ENCODE peak calls at places on chromosomes 3 and 15, in nine cellular contexts. One of them, this sample, is unnamed.

GRCh38 chr3:60013241-60013640 is 963.4 kb upstream of the CFAP20DC start:
- DNase-seq in GM03348: peak; percentile 13
- DNase-seq in stimulated activated CD4-positive, alpha-beta T cell treated with anti-CD3 and anti-CD28 coated beads, Interleukin-2, amount 100 ng/mL, for 48 hours: no peak
- DNase-seq in hypothalamus: no peak
- DNase-seq in Right ventricle myocardium inferior: no peak
- DNase-seq in LoVo: no peak
- DNase-seq in stimulated activated naive CD8-positive, alpha-beta T cell treated with anti-CD3 and anti-CD28 coated beads, Interleukin-15, Interleukin-2, amounts not matched to agents 100 U/mL and 50 U/mL, for 24 hours: no peak
- DNase-seq in fibroblast of the aortic adventitia: no peak
- DNase-seq in Right ventricle myocardium superior: no peak
- DNase-seq in this sample: no peak

GRCh38 chr3:140117111-140117526 is 182.1 kb downstream of the CLSTN2 start:
- DNase-seq in stimulated activated CD4-positive, alpha-beta T cell treated with anti-CD3 and anti-CD28 coated beads, Interleukin-2, amount 100 ng/mL, for 48 hours: no peak
- DNase-seq in hypothalamus: no peak
- DNase-seq in Right ventricle myocardium inferior: no peak
- DNase-seq in LoVo: peak; percentile 28
- DNase-seq in GM03348: no peak
- DNase-seq in fibroblast of the aortic adventitia: no peak
- DNase-seq in stimulated activated naive CD8-positive, alpha-beta T cell treated with anti-CD3 and anti-CD28 coated beads, Interleukin-15, Interleukin-2, amounts not matched to agents 100 U/mL and 50 U/mL, for 24 hours: no peak
- DNase-seq in Right ventricle myocardium superior: no peak
- DNase-seq in this sample: no peak

GRCh38 chr3:107753494-107753893 is 230.7 kb downstream of the BBX start:
- DNase-seq in stimulated activated naive CD8-positive, alpha-beta T cell treated with anti-CD3 and anti-CD28 coated beads, Interleukin-15, Interleukin-2, amounts not matched to agents 100 U/mL and 50 U/mL, for 24 hours: peak; percentile 8
- DNase-seq in stimulated activated CD4-positive, alpha-beta T cell treated with anti-CD3 and anti-CD28 coated beads, Interleukin-2, amount 100 ng/mL, for 48 hours: no peak
- DNase-seq in fibroblast of the aortic adventitia: peak; percentile 45
- DNase-seq in hypothalamus: peak; percentile 59
- DNase-seq in GM03348: peak; percentile 27
- DNase-seq in Right ventricle myocardium superior: no peak
- DNase-seq in Right ventricle myocardium inferior: no peak
- DNase-seq in LoVo: peak; percentile 27
- DNase-seq in this sample: no peak

GRCh38 chr3:31009881-31010280 is 115.4 kb upstream of the GADL1 start:
- DNase-seq in stimulated activated CD4-positive, alpha-beta T cell treated with anti-CD3 and anti-CD28 coated beads, Interleukin-2, amount 100 ng/mL, for 48 hours: no peak
- DNase-seq in Right ventricle myocardium inferior: no peak
- DNase-seq in Right ventricle myocardium superior: no peak
- DNase-seq in LoVo: no peak
- DNase-seq in hypothalamus: no peak
- DNase-seq in stimulated activated naive CD8-positive, alpha-beta T cell treated with anti-CD3 and anti-CD28 coated beads, Interleukin-15, Interleukin-2, amounts not matched to agents 100 U/mL and 50 U/mL, for 24 hours: no peak
- DNase-seq in fibroblast of the aortic adventitia: peak; percentile 48
- DNase-seq in GM03348: no peak
- DNase-seq in this sample: no peak

GRCh38 chr3:155712008-155712407 is 32.9 kb downstream of the PLCH1 start:
- DNase-seq in fibroblast of the aortic adventitia: peak; percentile 26
- DNase-seq in GM03348: peak; percentile 26
- DNase-seq in stimulated activated naive CD8-positive, alpha-beta T cell treated with anti-CD3 and anti-CD28 coated beads, Interleukin-15, Interleukin-2, amounts not matched to agents 100 U/mL and 50 U/mL, for 24 hours: no peak
- DNase-seq in hypothalamus: no peak
- DNase-seq in Right ventricle myocardium inferior: no peak
- DNase-seq in LoVo: no peak
- DNase-seq in Right ventricle myocardium superior: no peak
- DNase-seq in stimulated activated CD4-positive, alpha-beta T cell treated with anti-CD3 and anti-CD28 coated beads, Interleukin-2, amount 100 ng/mL, for 48 hours: no peak
- DNase-seq in this sample: no peak

GRCh38 chr15:77821959-77822256 is 189.2 kb upstream of the LINGO1 start:
- DNase-seq in Right ventricle myocardium inferior: peak; percentile 31
- DNase-seq in GM03348: no peak
- DNase-seq in hypothalamus: no peak
- DNase-seq in stimulated activated CD4-positive, alpha-beta T cell treated with anti-CD3 and anti-CD28 coated beads, Interleukin-2, amount 100 ng/mL, for 48 hours: no peak
- DNase-seq in fibroblast of the aortic adventitia: no peak
- DNase-seq in LoVo: no peak
- DNase-seq in stimulated activated naive CD8-positive, alpha-beta T cell treated with anti-CD3 and anti-CD28 coated beads, Interleukin-15, Interleukin-2, amounts not matched to agents 100 U/mL and 50 U/mL, for 24 hours: no peak
- DNase-seq in Right ventricle myocardium superior: no peak
- DNase-seq in this sample: no peak

GRCh38 chr3:144462337-144462736 is 490.7 kb downstream of the DIPK2A start:
- DNase-seq in LoVo: no peak
- DNase-seq in hypothalamus: no peak
- DNase-seq in fibroblast of the aortic adventitia: no peak
- DNase-seq in stimulated activated naive CD8-positive, alpha-beta T cell treated with anti-CD3 and anti-CD28 coated beads, Interleukin-15, Interleukin-2, amounts not matched to agents 100 U/mL and 50 U/mL, for 24 hours: no peak
- DNase-seq in GM03348: no peak
- DNase-seq in stimulated activated CD4-positive, alpha-beta T cell treated with anti-CD3 and anti-CD28 coated beads, Interleukin-2, amount 100 ng/mL, for 48 hours: no peak
- DNase-seq in Right ventricle myocardium superior: no peak
- DNase-seq in Right ventricle myocardium inferior: no peak
- DNase-seq in this sample: no peak

GRCh38 chr3:41682996-41683395 is 278.9 kb downstream of the ULK4 start:
- DNase-seq in fibroblast of the aortic adventitia: peak; percentile 51
- DNase-seq in stimulated activated naive CD8-positive, alpha-beta T cell treated with anti-CD3 and anti-CD28 coated beads, Interleukin-15, Interleukin-2, amounts not matched to agents 100 U/mL and 50 U/mL, for 24 hours: no peak
- DNase-seq in Right ventricle myocardium superior: no peak
- DNase-seq in Right ventricle myocardium inferior: no peak
- DNase-seq in stimulated activated CD4-positive, alpha-beta T cell treated with anti-CD3 and anti-CD28 coated beads, Interleukin-2, amount 100 ng/mL, for 48 hours: no peak
- DNase-seq in LoVo: no peak
- DNase-seq in hypothalamus: no peak
- DNase-seq in GM03348: peak; percentile 61
- DNase-seq in this sample: no peak

GRCh38 chr3:32885283-32885935 is 66.0 kb upstream of the CCR4 start:
- DNase-seq in Right ventricle myocardium inferior: no peak
- DNase-seq in GM03348: no peak
- DNase-seq in Right ventricle myocardium superior: no peak
- DNase-seq in fibroblast of the aortic adventitia: no peak
- DNase-seq in stimulated activated naive CD8-positive, alpha-beta T cell treated with anti-CD3 and anti-CD28 coated beads, Interleukin-15, Interleukin-2, amounts not matched to agents 100 U/mL and 50 U/mL, for 24 hours: no peak
- DNase-seq in hypothalamus: no peak
- DNase-seq in stimulated activated CD4-positive, alpha-beta T cell treated with anti-CD3 and anti-CD28 coated beads, Interleukin-2, amount 100 ng/mL, for 48 hours: no peak
- DNase-seq in LoVo: no peak
- DNase-seq in this sample: no peak

GRCh38 chr3:1195922-1196321 is 103.1 kb downstream of the CNTN6 start:
- DNase-seq in stimulated activated CD4-positive, alpha-beta T cell treated with anti-CD3 and anti-CD28 coated beads, Interleukin-2, amount 100 ng/mL, for 48 hours: no peak
- DNase-seq in Right ventricle myocardium superior: no peak
- DNase-seq in LoVo: no peak
- DNase-seq in GM03348: no peak
- DNase-seq in hypothalamus: no peak
- DNase-seq in Right ventricle myocardium inferior: no peak
- DNase-seq in fibroblast of the aortic adventitia: peak; percentile 91
- DNase-seq in stimulated activated naive CD8-positive, alpha-beta T cell treated with anti-CD3 and anti-CD28 coated beads, Interleukin-15, Interleukin-2, amounts not matched to agents 100 U/mL and 50 U/mL, for 24 hours: no peak
- DNase-seq in this sample: no peak

GRCh38 chr15:92011611-92012367 is 158.3 kb downstream of the SLCO3A1 start:
- DNase-seq in GM03348: no peak
- DNase-seq in LoVo: no peak
- DNase-seq in Right ventricle myocardium inferior: no peak
- DNase-seq in Right ventricle myocardium superior: peak; percentile 56
- DNase-seq in fibroblast of the aortic adventitia: peak; percentile 35
- DNase-seq in hypothalamus: no peak
- DNase-seq in stimulated activated CD4-positive, alpha-beta T cell treated with anti-CD3 and anti-CD28 coated beads, Interleukin-2, amount 100 ng/mL, for 48 hours: peak; percentile 11
- DNase-seq in stimulated activated naive CD8-positive, alpha-beta T cell treated with anti-CD3 and anti-CD28 coated beads, Interleukin-15, Interleukin-2, amounts not matched to agents 100 U/mL and 50 U/mL, for 24 hours: peak; percentile 32
- DNase-seq in this sample: no peak

GRCh38 chr15:40465939-40466338 is 4.8 kb upstream of the CHST14 start:
- DNase-seq in stimulated activated naive CD8-positive, alpha-beta T cell treated with anti-CD3 and anti-CD28 coated beads, Interleukin-15, Interleukin-2, amounts not matched to agents 100 U/mL and 50 U/mL, for 24 hours: no peak
- DNase-seq in Right ventricle myocardium inferior: no peak
- DNase-seq in stimulated activated CD4-positive, alpha-beta T cell treated with anti-CD3 and anti-CD28 coated beads, Interleukin-2, amount 100 ng/mL, for 48 hours: no peak
- DNase-seq in fibroblast of the aortic adventitia: no peak
- DNase-seq in hypothalamus: no peak
- DNase-seq in LoVo: no peak
- DNase-seq in GM03348: no peak
- DNase-seq in Right ventricle myocardium superior: no peak
- DNase-seq in this sample: no peak

GRCh38 chr3:132002039-132002438 is 32.8 kb downstream of the CPNE4 start:
- DNase-seq in Right ventricle myocardium inferior: no peak
- DNase-seq in stimulated activated CD4-positive, alpha-beta T cell treated with anti-CD3 and anti-CD28 coated beads, Interleukin-2, amount 100 ng/mL, for 48 hours: no peak
- DNase-seq in fibroblast of the aortic adventitia: no peak
- DNase-seq in Right ventricle myocardium superior: no peak
- DNase-seq in hypothalamus: no peak
- DNase-seq in GM03348: no peak
- DNase-seq in LoVo: no peak
- DNase-seq in stimulated activated naive CD8-positive, alpha-beta T cell treated with anti-CD3 and anti-CD28 coated beads, Interleukin-15, Interleukin-2, amounts not matched to agents 100 U/mL and 50 U/mL, for 24 hours: no peak
- DNase-seq in this sample: no peak

GRCh38 chr15:43187544-43188155 is 2.4 kb downstream of the CCNDBP1 start:
- DNase-seq in Right ventricle myocardium inferior: no peak
- DNase-seq in stimulated activated naive CD8-positive, alpha-beta T cell treated with anti-CD3 and anti-CD28 coated beads, Interleukin-15, Interleukin-2, amounts not matched to agents 100 U/mL and 50 U/mL, for 24 hours: no peak
- DNase-seq in Right ventricle myocardium superior: no peak
- DNase-seq in stimulated activated CD4-positive, alpha-beta T cell treated with anti-CD3 and anti-CD28 coated beads, Interleukin-2, amount 100 ng/mL, for 48 hours: no peak
- DNase-seq in hypothalamus: no peak
- DNase-seq in LoVo: peak; percentile 63
- DNase-seq in fibroblast of the aortic adventitia: peak; percentile 77
- DNase-seq in GM03348: peak; percentile 66
- DNase-seq in this sample: no peak

GRCh38 chr3:78889345-78889744 is 878.5 kb downstream of the ROBO1 start:
- DNase-seq in fibroblast of the aortic adventitia: no peak
- DNase-seq in GM03348: no peak
- DNase-seq in stimulated activated naive CD8-positive, alpha-beta T cell treated with anti-CD3 and anti-CD28 coated beads, Interleukin-15, Interleukin-2, amounts not matched to agents 100 U/mL and 50 U/mL, for 24 hours: no peak
- DNase-seq in Right ventricle myocardium inferior: no peak
- DNase-seq in Right ventricle myocardium superior: no peak
- DNase-seq in LoVo: no peak
- DNase-seq in stimulated activated CD4-positive, alpha-beta T cell treated with anti-CD3 and anti-CD28 coated beads, Interleukin-2, amount 100 ng/mL, for 48 hours: no peak
- DNase-seq in hypothalamus: no peak
- DNase-seq in this sample: no peak

GRCh38 chr3:81549831-81550230 is 211.6 kb downstream of the GBE1 start:
- DNase-seq in stimulated activated naive CD8-positive, alpha-beta T cell treated with anti-CD3 and anti-CD28 coated beads, Interleukin-15, Interleukin-2, amounts not matched to agents 100 U/mL and 50 U/mL, for 24 hours: no peak
- DNase-seq in Right ventricle myocardium superior: no peak
- DNase-seq in hypothalamus: no peak
- DNase-seq in GM03348: peak; percentile 18
- DNase-seq in LoVo: no peak
- DNase-seq in fibroblast of the aortic adventitia: peak; percentile 50
- DNase-seq in stimulated activated CD4-positive, alpha-beta T cell treated with anti-CD3 and anti-CD28 coated beads, Interleukin-2, amount 100 ng/mL, for 48 hours: no peak
- DNase-seq in Right ventricle myocardium inferior: no peak
- DNase-seq in this sample: no peak

GRCh38 chr3:176526194-176526593 is 671.1 kb downstream of the TBL1XR1 start:
- DNase-seq in stimulated activated CD4-positive, alpha-beta T cell treated with anti-CD3 and anti-CD28 coated beads, Interleukin-2, amount 100 ng/mL, for 48 hours: no peak
- DNase-seq in stimulated activated naive CD8-positive, alpha-beta T cell treated with anti-CD3 and anti-CD28 coated beads, Interleukin-15, Interleukin-2, amounts not matched to agents 100 U/mL and 50 U/mL, for 24 hours: no peak
- DNase-seq in Right ventricle myocardium superior: no peak
- DNase-seq in GM03348: no peak
- DNase-seq in Right ventricle myocardium inferior: no peak
- DNase-seq in LoVo: no peak
- DNase-seq in hypothalamus: no peak
- DNase-seq in fibroblast of the aortic adventitia: no peak
- DNase-seq in this sample: no peak

GRCh38 chr3:39056151-39056550 is 4.3 kb downstream of the WDR48 start:
- DNase-seq in Right ventricle myocardium inferior: no peak
- DNase-seq in hypothalamus: no peak
- DNase-seq in LoVo: no peak
- DNase-seq in stimulated activated CD4-positive, alpha-beta T cell treated with anti-CD3 and anti-CD28 coated beads, Interleukin-2, amount 100 ng/mL, for 48 hours: no peak
- DNase-seq in Right ventricle myocardium superior: no peak
- DNase-seq in GM03348: no peak
- DNase-seq in fibroblast of the aortic adventitia: no peak
- DNase-seq in stimulated activated naive CD8-positive, alpha-beta T cell treated with anti-CD3 and anti-CD28 coated beads, Interleukin-15, Interleukin-2, amounts not matched to agents 100 U/mL and 50 U/mL, for 24 hours: no peak
- DNase-seq in this sample: no peak

GRCh38 chr3:112303811-112304325 is 9.9 kb upstream of the SLC9C1 start:
- DNase-seq in LoVo: no peak
- DNase-seq in fibroblast of the aortic adventitia: peak; percentile 45
- DNase-seq in Right ventricle myocardium superior: no peak
- DNase-seq in GM03348: peak; percentile 9
- DNase-seq in stimulated activated naive CD8-positive, alpha-beta T cell treated with anti-CD3 and anti-CD28 coated beads, Interleukin-15, Interleukin-2, amounts not matched to agents 100 U/mL and 50 U/mL, for 24 hours: peak; percentile 26
- DNase-seq in hypothalamus: peak; percentile 22
- DNase-seq in stimulated activated CD4-positive, alpha-beta T cell treated with anti-CD3 and anti-CD28 coated beads, Interleukin-2, amount 100 ng/mL, for 48 hours: no peak
- DNase-seq in Right ventricle myocardium inferior: no peak
- DNase-seq in this sample: no peak

GRCh38 chr3:124818398-124819150 is 68.6 kb downstream of the ITGB5 start:
- DNase-seq in fibroblast of the aortic adventitia: peak; percentile 61
- DNase-seq in hypothalamus: no peak
- DNase-seq in LoVo: no peak
- DNase-seq in Right ventricle myocardium superior: no peak
- DNase-seq in stimulated activated CD4-positive, alpha-beta T cell treated with anti-CD3 and anti-CD28 coated beads, Interleukin-2, amount 100 ng/mL, for 48 hours: no peak
- DNase-seq in stimulated activated naive CD8-positive, alpha-beta T cell treated with anti-CD3 and anti-CD28 coated beads, Interleukin-15, Interleukin-2, amounts not matched to agents 100 U/mL and 50 U/mL, for 24 hours: no peak
- DNase-seq in Right ventricle myocardium inferior: no peak
- DNase-seq in GM03348: peak; percentile 35
- DNase-seq in this sample: no peak

GRCh38 chr15:71011503-71012155 is 103.6 kb upstream of the THSD4 start:
- DNase-seq in Right ventricle myocardium inferior: no peak
- DNase-seq in GM03348: peak; percentile 68
- DNase-seq in stimulated activated naive CD8-positive, alpha-beta T cell treated with anti-CD3 and anti-CD28 coated beads, Interleukin-15, Interleukin-2, amounts not matched to agents 100 U/mL and 50 U/mL, for 24 hours: no peak
- DNase-seq in LoVo: peak; percentile 60
- DNase-seq in hypothalamus: no peak
- DNase-seq in fibroblast of the aortic adventitia: peak; percentile 86
- DNase-seq in stimulated activated CD4-positive, alpha-beta T cell treated with anti-CD3 and anti-CD28 coated beads, Interleukin-2, amount 100 ng/mL, for 48 hours: no peak
- DNase-seq in Right ventricle myocardium superior: no peak
- DNase-seq in this sample: no peak

GRCh38 chr3:69738859-69739203 is 433 bp upstream of the MITF start:
- DNase-seq in stimulated activated CD4-positive, alpha-beta T cell treated with anti-CD3 and anti-CD28 coated beads, Interleukin-2, amount 100 ng/mL, for 48 hours: no peak
- DNase-seq in hypothalamus: no peak
- DNase-seq in fibroblast of the aortic adventitia: no peak
- DNase-seq in GM03348: no peak
- DNase-seq in Right ventricle myocardium inferior: no peak
- DNase-seq in Right ventricle myocardium superior: peak; percentile 40
- DNase-seq in LoVo: no peak
- DNase-seq in stimulated activated naive CD8-positive, alpha-beta T cell treated with anti-CD3 and anti-CD28 coated beads, Interleukin-15, Interleukin-2, amounts not matched to agents 100 U/mL and 50 U/mL, for 24 hours: no peak
- DNase-seq in this sample: no peak

GRCh38 chr3:21297304-21297703 is 453.7 kb downstream of the ZNF385D start:
- DNase-seq in stimulated activated CD4-positive, alpha-beta T cell treated with anti-CD3 and anti-CD28 coated beads, Interleukin-2, amount 100 ng/mL, for 48 hours: no peak
- DNase-seq in Right ventricle myocardium inferior: no peak
- DNase-seq in fibroblast of the aortic adventitia: no peak
- DNase-seq in hypothalamus: no peak
- DNase-seq in LoVo: no peak
- DNase-seq in stimulated activated naive CD8-positive, alpha-beta T cell treated with anti-CD3 and anti-CD28 coated beads, Interleukin-15, Interleukin-2, amounts not matched to agents 100 U/mL and 50 U/mL, for 24 hours: no peak
- DNase-seq in GM03348: no peak
- DNase-seq in Right ventricle myocardium superior: no peak
- DNase-seq in this sample: no peak

GRCh38 chr3:66121288-66121687 is 82.6 kb upstream of the MAGI1 start:
- DNase-seq in Right ventricle myocardium inferior: peak; percentile 64
- DNase-seq in Right ventricle myocardium superior: no peak
- DNase-seq in stimulated activated CD4-positive, alpha-beta T cell treated with anti-CD3 and anti-CD28 coated beads, Interleukin-2, amount 100 ng/mL, for 48 hours: no peak
- DNase-seq in fibroblast of the aortic adventitia: peak; percentile 75
- DNase-seq in hypothalamus: no peak
- DNase-seq in LoVo: no peak
- DNase-seq in stimulated activated naive CD8-positive, alpha-beta T cell treated with anti-CD3 and anti-CD28 coated beads, Interleukin-15, Interleukin-2, amounts not matched to agents 100 U/mL and 50 U/mL, for 24 hours: no peak
- DNase-seq in GM03348: peak; percentile 39
- DNase-seq in this sample: no peak

GRCh38 chr3:45273681-45274515 is 47.8 kb upstream of the TMEM158 start:
- DNase-seq in Right ventricle myocardium superior: peak; percentile 41
- DNase-seq in stimulated activated naive CD8-positive, alpha-beta T cell treated with anti-CD3 and anti-CD28 coated beads, Interleukin-15, Interleukin-2, amounts not matched to agents 100 U/mL and 50 U/mL, for 24 hours: no peak
- DNase-seq in LoVo: no peak
- DNase-seq in stimulated activated CD4-positive, alpha-beta T cell treated with anti-CD3 and anti-CD28 coated beads, Interleukin-2, amount 100 ng/mL, for 48 hours: no peak
- DNase-seq in GM03348: peak; percentile 12
- DNase-seq in Right ventricle myocardium inferior: no peak
- DNase-seq in hypothalamus: no peak
- DNase-seq in fibroblast of the aortic adventitia: no peak
- DNase-seq in this sample: no peak

GRCh38 chr3:35322070-35322469 is 317.3 kb upstream of the ARPP21 start:
- DNase-seq in Right ventricle myocardium superior: no peak
- DNase-seq in stimulated activated naive CD8-positive, alpha-beta T cell treated with anti-CD3 and anti-CD28 coated beads, Interleukin-15, Interleukin-2, amounts not matched to agents 100 U/mL and 50 U/mL, for 24 hours: no peak
- DNase-seq in GM03348: no peak
- DNase-seq in stimulated activated CD4-positive, alpha-beta T cell treated with anti-CD3 and anti-CD28 coated beads, Interleukin-2, amount 100 ng/mL, for 48 hours: no peak
- DNase-seq in fibroblast of the aortic adventitia: peak; percentile 9
- DNase-seq in Right ventricle myocardium inferior: no peak
- DNase-seq in hypothalamus: no peak
- DNase-seq in LoVo: no peak
- DNase-seq in this sample: no peak

GRCh38 chr3:42025388-42026138 is 63.7 kb upstream of the ULK4 start:
- DNase-seq in hypothalamus: peak; percentile 85
- DNase-seq in LoVo: no peak
- DNase-seq in stimulated activated naive CD8-positive, alpha-beta T cell treated with anti-CD3 and anti-CD28 coated beads, Interleukin-15, Interleukin-2, amounts not matched to agents 100 U/mL and 50 U/mL, for 24 hours: peak; percentile 24
- DNase-seq in stimulated activated CD4-positive, alpha-beta T cell treated with anti-CD3 and anti-CD28 coated beads, Interleukin-2, amount 100 ng/mL, for 48 hours: no peak
- DNase-seq in Right ventricle myocardium superior: peak; percentile 91
- DNase-seq in fibroblast of the aortic adventitia: peak; percentile 98
- DNase-seq in Right ventricle myocardium inferior: peak; percentile 93
- DNase-seq in GM03348: peak; percentile 90
- DNase-seq in this sample: peak; percentile 31

GRCh38 chr15:73329501-73330200 is 39.1 kb downstream of the HCN4 start:
- DNase-seq in hypothalamus: no peak
- DNase-seq in GM03348: no peak
- DNase-seq in fibroblast of the aortic adventitia: no peak
- DNase-seq in Right ventricle myocardium superior: no peak
- DNase-seq in stimulated activated CD4-positive, alpha-beta T cell treated with anti-CD3 and anti-CD28 coated beads, Interleukin-2, amount 100 ng/mL, for 48 hours: no peak
- DNase-seq in stimulated activated naive CD8-positive, alpha-beta T cell treated with anti-CD3 and anti-CD28 coated beads, Interleukin-15, Interleukin-2, amounts not matched to agents 100 U/mL and 50 U/mL, for 24 hours: no peak
- DNase-seq in LoVo: no peak
- DNase-seq in Right ventricle myocardium inferior: no peak
- DNase-seq in this sample: no peak